ENCODE peak calls at places on chromosome 19, in seven cellular contexts. Y is AG04449, S is activated T-cell treated with anti-CD3 and anti-CD28 coated beads for 1 hour, L is adrenal gland, E is activated T-helper 1 cell treated with Interleukin-2 at 50 U/mL for 16 hours, C is endothelial cell, T is iPS-NIHi11. H is an unnamed sample.
A peak's percentile ranks its signal among the peaks of the same experiment; 100 is the strongest.

GRCh38 chr19:7870571-7871279 is 3.5 kb downstream of the PRR36 start:
- DNase-seq in Y (no peak), S (no peak), L (peak; percentile 98), E (no peak), C (no peak), T (no peak), H (no peak)

GRCh38 chr19:16015805-16016173 is 60.5 kb upstream of the TPM4 start:
- DNase-seq in Y (no peak), S (no peak), L (no peak), E (no peak), C (no peak), T (no peak), H (no peak)

GRCh38 chr19:40136818-40137217 is 46.1 kb upstream of the ZNF780A start:
- DNase-seq in Y (no peak), S (no peak), L (no peak), E (no peak), C (no peak), T (no peak), H (no peak)

GRCh38 chr19:28609944-28610343 is 603.0 kb downstream of the UQCRFS1 start:
- DNase-seq in Y (no peak), S (no peak), L (no peak), E (no peak), C (no peak), T (no peak), H (no peak)

GRCh38 chr19:5988520-5989387 is 10.8 kb upstream of the RANBP3 start:
- DNase-seq in Y (no peak), S (no peak), L (no peak), E (no peak), C (no peak), T (no peak), H (no peak)

GRCh38 chr19:8412783-8413592 is at the start of gene MARCHF2:
- DNase-seq in Y (peak; percentile 74), S (peak; percentile 89), L (peak; percentile 97), E (peak; percentile 96), C (peak; percentile 99), T (peak; percentile 99), H (peak; percentile 97)

GRCh38 chr19:56217039-56217949 is 15.2 kb downstream of the ZSCAN5C start:
- DNase-seq in Y (no peak), S (no peak), L (peak; percentile 21), E (no peak), C (peak; percentile 50), T (peak; percentile 66), H (no peak)

GRCh38 chr19:14146789-14147216 is 10.4 kb upstream of the ASF1B start:
- DNase-seq in Y (peak; percentile 46), S (no peak), L (no peak), E (no peak), C (no peak), T (peak; percentile 12), H (no peak)

GRCh38 chr19:21604351-21604926 is 99.0 kb downstream of the ZNF429 start:
- DNase-seq in Y (no peak), S (no peak), L (peak; percentile 28), E (no peak), C (no peak), T (peak; percentile 37), H (peak; percentile 14)

GRCh38 chr19:34044011-34044410 is 128.3 kb upstream of the LSM14A start:
- DNase-seq in Y (no peak), S (no peak), L (no peak), E (no peak), C (no peak), T (no peak), H (no peak)

GRCh38 chr19:4304509-4305252 is at the start of gene FSD1:
- DNase-seq in Y (no peak), S (peak; percentile 45), L (no peak), E (peak; percentile 35), C (peak; percentile 78), T (peak; percentile 99), H (no peak)

GRCh38 chr19:46860846-46861690 is at the start of gene ARHGAP35:
- DNase-seq in Y (no peak), S (peak; percentile 72), L (peak; percentile 49), E (peak; percentile 75), C (no peak), T (peak; percentile 83), H (no peak)

GRCh38 chr19:16330368-16330801 is 5.8 kb downstream of the KLF2 start:
- DNase-seq in Y (no peak), S (peak; percentile 88), L (peak; percentile 76), E (peak; percentile 91), C (no peak), T (peak; percentile 57), H (no peak)

GRCh38 chr19:53844849-53845246 is 20.7 kb upstream of the NLRP12 start:
- DNase-seq in Y (no peak), S (no peak), L (no peak), E (no peak), C (no peak), T (no peak), H (no peak)

GRCh38 chr19:3387645-3388589 is 21.5 kb downstream of the NFIC start:
- DNase-seq in Y (no peak), S (no peak), L (peak; percentile 93), E (no peak), C (no peak), T (peak; percentile 62), H (peak; percentile 92)

GRCh38 chr19:2290441-2291184 is 8.6 kb upstream of the PEAK3 start:
- DNase-seq in Y (no peak), S (no peak), L (no peak), E (no peak), C (no peak), T (peak; percentile 63), H (no peak)

GRCh38 chr19:23392706-23393105 is 2.6 kb downstream of the ZNF91 start:
- DNase-seq in Y (no peak), S (no peak), L (no peak), E (no peak), C (no peak), T (no peak), H (no peak)

GRCh38 chr19:58338825-58339558 is 12.2 kb downstream of the ZSCAN22 start:
- DNase-seq in Y (no peak), S (no peak), L (no peak), E (no peak), C (peak; percentile 63), T (peak; percentile 84), H (no peak)